ENCODE peak calls at places on chromosomes 13 and 19, in six cellular contexts. Z, V, N, L, R and D are unnamed samples.

GRCh38 chr19:15702590-15702930 is 25.3 kb upstream of the OR10H2 start:
- DNase-seq in L (peak; percentile 27), V (peak; percentile 44), Z (peak; percentile 20), R (no peak), N (no peak), D (peak; percentile 20)

GRCh38 chr13:41700790-41701310 is 243.5 kb downstream of the RGCC start:
- DNase-seq in R (peak; percentile 8), L (no peak), N (no peak), V (peak; percentile 24), Z (no peak), D (no peak)

GRCh38 chr19:43634877-43635560 is 4.6 kb downstream of the CADM4 start:
- DNase-seq in L (no peak), V (no peak), R (no peak), Z (peak; percentile 79), N (no peak), D (no peak)

GRCh38 chr13:103130681-103131210 is 64.5 kb upstream of the SLC10A2 start:
- DNase-seq in Z (no peak), N (no peak), V (no peak), L (no peak), R (no peak), D (no peak)

GRCh38 chr13:48906200-48906599 is 69.5 kb upstream of the FNDC3A start:
- DNase-seq in V (no peak), L (no peak), N (no peak), Z (no peak), R (no peak), D (no peak)

GRCh38 chr19:28710278-28710677 is 502.7 kb downstream of the UQCRFS1 start:
- DNase-seq in V (peak; percentile 79), N (no peak), R (peak; percentile 13), L (no peak), Z (peak; percentile 15), D (no peak)

GRCh38 chr13:33678906-33679657 is 138.9 kb upstream of the RFC3 start:
- DNase-seq in V (peak; percentile 85), Z (peak; percentile 54), L (peak; percentile 78), R (no peak), N (peak; percentile 55), D (peak; percentile 82)

GRCh38 chr13:47708386-47708785 is 292.7 kb downstream of the SUCLA2 start:
- DNase-seq in Z (no peak), N (no peak), R (no peak), V (peak; percentile 3), L (no peak), D (no peak)

GRCh38 chr13:34174671-34175145 is 356.8 kb downstream of the RFC3 start:
- DNase-seq in N (no peak), R (no peak), V (peak; percentile 70), Z (no peak), L (no peak), D (no peak)

GRCh38 chr13:77701305-77701704 is 3.8 kb downstream of the SLAIN1 start:
- DNase-seq in V (no peak), N (no peak), L (no peak), R (no peak), Z (no peak), D (no peak)

GRCh38 chr13:42575938-42576337 is 2.0 kb downstream of the TNFSF11 start:
- DNase-seq in V (no peak), L (no peak), Z (no peak), R (no peak), N (no peak), D (no peak)

GRCh38 chr13:97889803-97890202 is 63.7 kb upstream of the IPO5 start:
- DNase-seq in V (no peak), Z (no peak), N (no peak), R (no peak), L (no peak), D (no peak)

GRCh38 chr19:55454787-55455243 is 6.6 kb downstream of the ISOC2 start:
- DNase-seq in Z (peak; percentile 81), N (peak; percentile 22), R (no peak), L (peak; percentile 61), V (peak; percentile 78), D (peak; percentile 62)

GRCh38 chr13:99859178-99860177 is 112.1 kb downstream of the ZIC5 start:
- DNase-seq in R (no peak), Z (no peak), V (no peak), N (no peak), L (peak; percentile 78), D (peak; percentile 63)

GRCh38 chr13:44013666-44014291 is 134.1 kb downstream of the LACC1 start:
- DNase-seq in R (peak; percentile 29), N (no peak), L (no peak), Z (no peak), V (no peak), D (no peak)

GRCh38 chr13:109401891-109402290 is 384.5 kb downstream of the IRS2 start:
- DNase-seq in N (no peak), R (no peak), Z (no peak), L (no peak), V (no peak), D (no peak)

GRCh38 chr19:18007605-18007938 is 398 bp upstream of the ARRDC2 start:
- DNase-seq in R (no peak), N (no peak), V (no peak), Z (peak; percentile 45), L (no peak), D (no peak)

GRCh38 chr13:97753942-97754670 is 199.4 kb upstream of the IPO5 start:
- DNase-seq in V (no peak), N (no peak), L (peak; percentile 9), R (no peak), Z (no peak), D (no peak)

GRCh38 chr13:102517959-102518358 is 78.8 kb upstream of the TPP2 start:
- DNase-seq in L (no peak), R (no peak), V (no peak), Z (peak; percentile 4), N (no peak), D (no peak)

GRCh38 chr19:33448159-33448516 is 73.5 kb downstream of the PEPD start:
- DNase-seq in R (no peak), V (no peak), Z (no peak), N (no peak), L (no peak), D (no peak)

GRCh38 chr19:42401365-42402303 is 11.5 kb upstream of the CNFN start:
- DNase-seq in Z (peak; percentile 85), V (peak; percentile 89), L (peak; percentile 84), N (peak; percentile 55), R (no peak), D (peak; percentile 71)